ENCODE peak calls at places on chromosomes 3 and 15, in six cellular contexts. Z is tibial nerve, V is AG04449, N is RWPE1, S is transverse colon, O is body of pancreas. K is an unnamed sample.

GRCh38 chr3:137165117-137165806 is 207.5 kb downstream of the IL20RB start:
- DNase-seq in N (peak), O (no peak), Z (no peak), S (no peak), V (no peak), K (no peak)

GRCh38 chr3:14452676-14453367 is 50.4 kb downstream of the SLC6A6 start:
- DNase-seq in Z (peak), V (peak), N (peak), O (peak), S (peak), K (no peak)

GRCh38 chr3:64214697-64215018 is 10.6 kb downstream of the PRICKLE2 start:
- DNase-seq in N (no peak), O (peak), V (no peak), Z (peak), S (no peak), K (no peak)

GRCh38 chr3:97658670-97659285 is 105.8 kb upstream of the ARL6 start:
- DNase-seq in Z (no peak), V (no peak), O (no peak), S (no peak), N (peak), K (no peak)

GRCh38 chr3:143443851-143444331 is 324.3 kb downstream of the CHST2 start:
- DNase-seq in O (peak), N (peak), S (peak), V (peak), Z (peak), K (no peak)

GRCh38 chr3:111493276-111493675 is 48.7 kb upstream of the CD96 start:
- DNase-seq in Z (no peak), S (no peak), V (no peak), N (no peak), O (no peak), K (no peak)

GRCh38 chr3:179421500-179421899 is 29.8 kb downstream of the GNB4 start:
- DNase-seq in V (no peak), S (no peak), N (peak), Z (peak), O (peak), K (no peak)

GRCh38 chr3:40695848-40696247 is 171.1 kb downstream of the ZNF621 start:
- DNase-seq in Z (no peak), N (no peak), V (no peak), O (no peak), S (no peak), K (no peak)

GRCh38 chr3:179956416-179956830 is 80.3 kb downstream of the PEX5L start:
- DNase-seq in V (no peak), O (no peak), S (no peak), Z (no peak), N (no peak), K (no peak)

GRCh38 chr3:149572796-149573414 is 84.9 kb downstream of the WWTR1 start:
- DNase-seq in Z (no peak), N (peak), O (no peak), S (no peak), V (no peak), K (no peak)

GRCh38 chr3:4719011-4719649 is 226.0 kb downstream of the ITPR1 start:
- DNase-seq in V (no peak), S (no peak), N (no peak), Z (no peak), O (no peak), K (no peak)

GRCh38 chr3:187516446-187516845 is 148.3 kb downstream of the RTP4 start:
- DNase-seq in S (no peak), V (no peak), O (no peak), N (no peak), Z (no peak), K (no peak)

GRCh38 chr3:176867681-176868663 is 329.3 kb downstream of the TBL1XR1 start:
- DNase-seq in O (peak), Z (no peak), V (no peak), N (no peak), S (peak), K (no peak)

GRCh38 chr3:153221748-153222162 is 59.7 kb downstream of the RAP2B start:
- DNase-seq in N (peak), S (peak), O (peak), V (peak), Z (peak), K (no peak)

GRCh38 chr3:132783152-132783551 is 60.9 kb upstream of the NPHP3 start:
- DNase-seq in S (no peak), V (no peak), N (no peak), Z (no peak), O (no peak), K (no peak)

GRCh38 chr3:194156095-194156494 is 20.1 kb downstream of the HES1 start:
- DNase-seq in Z (no peak), O (peak), V (no peak), N (no peak), S (no peak), K (no peak)

GRCh38 chr3:10551139-10551538 is 45.8 kb upstream of the ATP2B2 start:
- DNase-seq in Z (no peak), O (no peak), N (no peak), V (no peak), S (no peak), K (no peak)

DNA sequence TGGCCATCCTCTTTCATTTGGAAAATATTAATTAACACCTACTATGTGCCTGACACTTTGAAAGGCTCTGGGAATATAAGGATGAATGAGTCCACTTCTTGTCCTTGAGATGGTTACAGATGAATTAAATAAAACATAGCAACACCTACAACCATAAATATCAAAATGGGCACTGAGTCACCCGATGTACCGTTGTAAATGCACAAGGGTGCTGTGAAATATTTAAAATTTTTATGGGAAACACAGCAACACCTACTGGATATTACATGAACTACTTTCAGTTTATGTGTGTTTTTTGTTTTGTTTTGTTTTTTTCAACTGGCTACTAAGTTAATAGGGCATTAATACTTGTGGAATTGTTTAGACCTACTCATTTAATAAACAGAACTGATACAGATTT is 239.0 kb upstream of the NAALADL2 start:
- DNase-seq in O (no peak), V (no peak), S (no peak), N (peak), Z (no peak), K (no peak)
- TF ChIP-seq CTCF in O (no peak), V (no peak), S (peak), N (peak), Z (no peak), K (peak)

GRCh38 chr15:100671858-100672543 is 69.6 kb downstream of the ASB7 start:
- DNase-seq in Z (no peak), S (no peak), V (no peak), O (no peak), N (peak), K (no peak)
- TF ChIP-seq CTCF in Z (peak), S (peak), V (peak), O (peak), N (peak), K (peak)

GRCh38 chr15:50865515-50866370 is 42.7 kb upstream of the AP4E1 start:
- DNase-seq in V (no peak), N (no peak), Z (no peak), S (no peak), O (no peak), K (no peak)
- TF ChIP-seq CTCF in V (no peak), N (no peak), Z (no peak), S (no peak), O (no peak), K (no peak)

GRCh38 chr3:106018111-106018510 is 149.3 kb upstream of the CBLB start:
- DNase-seq in S (no peak), Z (no peak), O (no peak), V (no peak), N (no peak), K (no peak)
- TF ChIP-seq CTCF in S (no peak), Z (no peak), O (no peak), V (no peak), N (no peak), K (no peak)

DNA sequence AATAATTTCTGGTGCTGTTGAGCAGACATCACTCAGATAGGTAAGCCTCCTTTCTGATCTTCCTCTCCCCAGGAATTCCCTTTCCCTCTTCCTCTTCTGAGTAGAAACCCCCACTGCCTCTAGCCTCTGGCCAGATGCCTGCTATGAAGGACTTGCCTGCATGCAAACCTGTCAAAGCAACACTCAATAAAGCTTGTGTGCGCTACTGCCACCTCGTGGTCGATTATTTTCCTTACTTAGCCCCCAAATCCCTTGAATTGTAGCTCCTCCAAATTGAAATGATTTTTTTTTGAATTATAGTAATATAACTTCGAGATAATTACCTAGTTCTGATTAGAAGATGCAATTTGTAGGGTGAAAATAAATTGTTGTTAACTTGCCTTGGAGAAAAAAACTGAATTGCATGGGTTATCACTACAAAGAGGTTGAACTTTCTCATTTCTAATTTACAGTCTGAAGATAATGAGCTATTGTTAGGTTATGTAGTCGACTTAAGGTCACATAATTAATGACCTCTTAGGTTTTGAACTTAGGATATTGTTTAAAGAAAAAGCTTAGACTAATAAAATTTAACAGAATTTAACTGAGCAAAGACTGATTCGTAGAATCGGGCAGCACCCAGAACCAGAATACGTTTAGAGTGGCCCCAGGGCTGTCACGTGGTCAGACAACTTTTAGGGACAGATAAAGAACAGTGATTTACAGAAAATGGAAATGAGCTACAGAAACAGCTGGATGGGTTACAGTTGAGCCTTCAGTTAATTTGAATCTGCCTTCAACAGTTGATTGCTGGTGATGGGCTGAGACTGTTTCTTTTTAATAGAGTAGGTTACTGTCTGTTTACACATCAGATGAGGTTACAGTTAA is 269.3 kb downstream of the ARPP21 start:
- DNase-seq in V (peak), S (peak), O (peak), Z (peak), N (peak), K (peak)
- TF ChIP-seq CTCF in V (peak), S (peak), O (peak), Z (peak), N (peak), K (peak)

DNA sequence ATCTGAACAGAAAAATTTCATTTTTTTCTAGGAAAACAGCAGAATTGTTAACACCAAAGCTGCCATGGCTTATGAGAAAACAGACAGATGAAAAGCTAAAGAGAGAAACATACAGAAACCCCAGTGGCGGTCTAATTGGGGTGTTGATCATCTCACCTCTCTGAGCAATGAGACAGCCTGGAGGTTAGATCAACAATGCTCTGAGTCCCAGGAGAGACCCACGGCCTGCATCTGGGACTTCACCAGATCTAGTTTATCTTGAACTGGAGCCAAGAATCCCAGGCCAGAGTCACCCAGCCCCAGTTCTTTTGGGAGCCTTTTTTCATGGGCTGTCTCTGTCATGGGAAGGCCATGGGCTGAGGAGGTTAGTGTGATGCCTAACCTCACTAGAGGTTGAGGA is 3.5 kb upstream of the GALNT15 start:
- DNase-seq in V (no peak), S (no peak), O (no peak), N (no peak), Z (no peak), K (no peak)
- TF ChIP-seq CTCF in V (no peak), S (no peak), O (no peak), N (no peak), Z (no peak), K (no peak)

GRCh38 chr15:88469321-88469720 is 1.8 kb downstream of the MRPS11 start:
- DNase-seq in S (no peak), N (no peak), V (no peak), O (no peak), Z (no peak), K (no peak)

GRCh38 chr15:88465633-88466219 is 1.5 kb downstream of the MRPL46 start:
- DNase-seq in N (peak), O (no peak), Z (no peak), S (no peak), V (peak), K (no peak)

GRCh38 chr15:88467073-88467934 is at the start of the genes MRPL46 and MRPS11:
- DNase-seq in O (peak), N (peak), S (peak), Z (peak), V (peak), K (peak)

GRCh38 chr15:88470625-88471372 is 3.3 kb downstream of the MRPS11 start:
- DNase-seq in Z (no peak), O (no peak), S (no peak), N (no peak), V (no peak), K (no peak)

DNA sequence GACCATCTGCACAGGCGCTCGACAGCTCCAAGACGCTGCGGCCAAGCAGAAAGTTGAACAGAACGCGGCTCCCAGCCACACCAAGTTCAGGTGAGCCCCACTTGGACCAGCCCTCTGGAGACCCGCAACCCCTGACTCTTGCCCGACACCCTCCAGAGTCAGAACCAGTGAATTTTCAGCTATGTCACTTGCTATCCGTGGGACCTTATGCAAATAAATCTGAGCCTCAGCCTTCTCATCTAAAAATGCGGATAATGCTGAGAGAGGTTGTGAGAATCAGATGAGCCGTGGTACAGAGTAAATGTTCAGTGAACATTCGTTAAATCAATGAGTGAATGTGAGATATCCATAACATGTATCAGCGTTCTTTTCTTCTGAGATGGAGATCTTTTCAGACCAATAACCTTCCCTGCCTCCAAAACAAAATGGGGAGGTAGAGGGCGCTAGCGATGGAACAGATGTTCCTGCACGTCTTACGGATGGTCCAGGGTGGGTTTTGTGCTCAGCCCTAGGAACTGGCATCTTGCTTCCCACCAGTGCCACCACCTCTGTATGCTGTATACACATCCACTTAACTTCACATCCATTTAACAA is 524 bp downstream of the MRPS11 start:
- DNase-seq in V (no peak), S (no peak), Z (no peak), N (no peak), O (no peak), K (no peak)
- TF ChIP-seq CTCF in V (peak), S (no peak), Z (no peak), N (peak), O (no peak), K (no peak)

GRCh38 chr15:40807028-40807887 is at the start of the genes DNAJC17 and ZFYVE19:
- DNase-seq in N (peak), Z (peak), S (peak), O (peak), V (peak), K (peak)
- TF ChIP-seq CTCF in N (no peak), Z (peak), S (peak), O (peak), V (peak), K (no peak)